ENCODE peak calls at places on chromosomes 3 and 15, in four cellular contexts. One of them, this sample, is unnamed.

GRCh38 chr3:196997311-196997710 is 28.7 kb upstream of the PIGZ start:
- DNase-seq in ovary: no peak
- DNase-seq in A549: no peak
- DNase-seq in K562: no peak
- DNase-seq in this sample: no peak

GRCh38 chr15:67080118-67080899 is 14.9 kb downstream of the SMAD3 start:
- DNase-seq in ovary: peak; percentile 67
- DNase-seq in A549: no peak
- DNase-seq in K562: no peak
- DNase-seq in this sample: peak; percentile 63

GRCh38 chr3:140467104-140467577 is 210.7 kb upstream of the TRIM42 start:
- DNase-seq in K562: no peak
- DNase-seq in A549: peak; percentile 37
- DNase-seq in ovary: no peak
- DNase-seq in this sample: no peak

GRCh38 chr3:3307491-3307890 is 128.0 kb upstream of the CRBN start:
- DNase-seq in ovary: no peak
- DNase-seq in K562: no peak
- DNase-seq in A549: no peak
- DNase-seq in this sample: no peak

GRCh38 chr15:66795851-66796250 is 93.8 kb downstream of the SMAD6 start:
- DNase-seq in ovary: no peak
- DNase-seq in K562: no peak
- DNase-seq in A549: no peak
- DNase-seq in this sample: no peak

GRCh38 chr3:157335677-157336076 is 101.0 kb upstream of the PTX3 start:
- DNase-seq in A549: peak; percentile 46
- DNase-seq in ovary: no peak
- DNase-seq in K562: no peak
- DNase-seq in this sample: no peak

GRCh38 chr3:135944831-135945230 is 20.7 kb upstream of the PPP2R3A start:
- DNase-seq in K562: no peak
- DNase-seq in A549: no peak
- DNase-seq in ovary: no peak
- DNase-seq in this sample: no peak

GRCh38 chr15:69388259-69388658 is 25.9 kb upstream of the KIF23 start:
- DNase-seq in A549: no peak
- DNase-seq in K562: no peak
- DNase-seq in ovary: no peak
- DNase-seq in this sample: no peak

GRCh38 chr3:187012609-187013051 is 82.3 kb downstream of the ST6GAL1 start:
- DNase-seq in ovary: no peak
- DNase-seq in A549: no peak
- DNase-seq in K562: no peak
- DNase-seq in this sample: no peak

GRCh38 chr3:155871746-155872158 is 1.3 kb downstream of the GMPS start:
- DNase-seq in K562: no peak
- DNase-seq in A549: no peak
- DNase-seq in ovary: no peak
- DNase-seq in this sample: no peak

GRCh38 chr15:70533931-70534742 is 229.2 kb downstream of the UACA start:
- DNase-seq in A549: no peak
- DNase-seq in K562: no peak
- DNase-seq in ovary: no peak
- DNase-seq in this sample: no peak
- H3K4me1 ChIP-seq in A549: peaks cover 8% of the 10 kb centered on the region
- H3K4me1 ChIP-seq in K562: no peaks in the 10 kb centered on the region
- H3K4me1 ChIP-seq in ovary: no peaks in the 10 kb centered on the region
- H3K4me1 ChIP-seq in this sample: no peaks in the 10 kb centered on the region

DNA sequence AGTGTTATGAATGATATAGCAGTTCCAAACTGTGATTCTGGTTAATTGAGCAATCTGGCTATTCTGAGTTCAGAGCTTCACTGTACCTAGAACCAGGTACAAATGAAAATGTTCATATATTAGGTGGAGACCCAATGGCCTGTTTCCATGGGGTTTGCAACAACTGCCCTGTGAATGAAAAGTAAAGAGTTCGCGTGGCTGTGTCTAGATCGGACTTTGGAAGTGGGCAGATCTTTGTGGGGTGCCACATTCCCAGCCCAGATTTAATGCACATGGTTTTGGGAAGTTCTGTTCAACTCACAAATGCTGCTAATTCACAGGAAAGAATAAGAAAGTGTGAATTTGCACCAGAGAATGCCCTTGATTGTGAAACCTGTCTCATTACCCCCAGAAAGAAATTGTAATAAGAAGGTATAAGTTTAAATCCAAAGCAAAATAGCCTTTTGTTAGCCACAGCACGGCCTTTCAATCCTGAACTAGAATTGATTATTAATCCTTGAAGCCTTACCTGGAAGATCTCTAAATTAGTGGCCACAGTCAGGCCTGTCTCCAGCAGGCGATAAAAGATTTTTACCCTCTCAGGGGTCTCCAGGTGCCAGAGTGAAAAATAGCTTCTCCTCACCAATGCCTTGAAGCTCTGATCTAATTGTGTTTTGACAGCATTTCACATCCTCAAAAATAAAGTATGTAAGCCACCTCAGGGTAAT is 22.6 kb downstream of the WHAMM start:
- DNase-seq in K562: no peak
- DNase-seq in A549: no peak
- DNase-seq in ovary: no peak
- DNase-seq in this sample: no peak
- H3K27ac ChIP-seq in K562: no peak overlapping the region
- H3K27ac ChIP-seq in A549: peak overlapping the region; percentile 24
- H3K27ac ChIP-seq in ovary: no peak overlapping the region
- H3K27ac ChIP-seq in this sample: peak overlapping the region; percentile 27

GRCh38 chr3:194399874-194400411 is 877 bp upstream of the GP5 start:
- DNase-seq in A549: no peak
- DNase-seq in ovary: no peak
- DNase-seq in K562: no peak
- DNase-seq in this sample: no peak
- TF ChIP-seq EP300 in A549: no peak
- TF ChIP-seq EP300 in ovary: no peak
- TF ChIP-seq EP300 in K562: no peak
- TF ChIP-seq EP300 in this sample: no peak

DNA sequence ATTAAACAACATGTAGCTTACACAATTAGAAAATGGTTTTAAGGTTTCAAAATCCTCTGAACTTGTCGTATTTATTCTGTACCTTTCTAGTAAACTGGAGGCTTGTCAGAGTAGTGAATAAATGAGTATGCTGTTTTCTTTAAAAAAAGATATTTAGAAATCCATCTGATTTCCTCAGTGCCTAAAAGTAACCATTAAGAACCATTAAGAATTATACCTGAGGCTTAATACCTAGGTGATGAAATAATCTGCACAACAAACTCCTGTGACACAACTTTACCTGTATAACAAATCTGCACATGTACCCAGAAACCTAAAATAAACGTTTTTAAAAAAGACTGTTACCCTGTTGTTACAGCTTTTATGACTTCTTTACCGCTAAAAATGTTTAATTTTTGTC is 143.0 kb upstream of the SOX2 start:
- DNase-seq in A549: no peak
- DNase-seq in K562: no peak
- DNase-seq in ovary: no peak
- DNase-seq in this sample: no peak
- H3K4me1 ChIP-seq in A549: no peaks in the 10 kb centered on the region
- H3K4me1 ChIP-seq in K562: no peaks in the 10 kb centered on the region
- H3K4me1 ChIP-seq in ovary: no peaks in the 10 kb centered on the region
- H3K4me1 ChIP-seq in this sample: no peaks in the 10 kb centered on the region

DNA sequence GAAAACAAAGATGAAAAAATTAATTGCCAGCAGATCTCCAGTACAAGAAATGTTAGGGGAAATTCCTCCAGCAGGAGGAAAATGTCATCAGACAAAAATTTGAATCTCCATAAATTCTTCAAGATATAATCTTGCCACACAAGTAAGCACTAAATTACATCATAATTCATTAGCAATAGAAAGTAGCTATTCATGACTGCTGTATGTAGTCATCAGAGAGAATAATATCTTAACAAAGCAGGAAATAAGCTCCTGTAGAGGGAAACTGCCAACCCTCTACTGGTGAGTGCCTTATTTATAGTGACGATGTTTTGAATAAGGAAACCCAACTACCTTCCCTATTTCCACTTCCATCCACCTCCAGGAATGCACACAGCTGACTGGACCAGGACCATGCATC is 15.8 kb upstream of the SLC27A2 start:
- DNase-seq in K562: no peak
- DNase-seq in A549: peak; percentile 38
- DNase-seq in ovary: no peak
- DNase-seq in this sample: no peak
- H3K27ac ChIP-seq in K562: no peak overlapping the region
- H3K27ac ChIP-seq in A549: peak overlapping the region; percentile 92
- H3K27ac ChIP-seq in ovary: no peak overlapping the region
- H3K27ac ChIP-seq in this sample: no peak overlapping the region

GRCh38 chr3:137300703-137301102 is 342.9 kb downstream of the IL20RB start:
- DNase-seq in A549: no peak
- DNase-seq in ovary: no peak
- DNase-seq in K562: no peak
- DNase-seq in this sample: no peak

GRCh38 chr3:137304313-137305056 is 346.7 kb downstream of the IL20RB start:
- DNase-seq in ovary: no peak
- DNase-seq in A549: no peak
- DNase-seq in K562: no peak
- DNase-seq in this sample: no peak
- TF ChIP-seq EP300 in ovary: no peak
- TF ChIP-seq EP300 in A549: no peak
- TF ChIP-seq EP300 in K562: no peak
- TF ChIP-seq EP300 in this sample: no peak